ENCODE peak calls at places on chromosomes 13 and 19, in nine cellular contexts. One of them, this sample, is unnamed.

GRCh38 chr13:44719857-44720671 is 143.9 kb upstream of the TSC22D1 start:
- DNase-seq in dorsolateral prefrontal cortex: no peak
- DNase-seq in stimulated activated CD4-positive, alpha-beta T cell treated with anti-CD3 and anti-CD28 coated beads, TNF-alpha, amount 100 ng/mL, for 48 hours: no peak
- DNase-seq in gastrocnemius medialis: no peak
- DNase-seq in AG09309: peak; percentile 71
- DNase-seq in T-cell: no peak
- DNase-seq in smooth muscle cell of the brain vasculature: no peak
- DNase-seq in hypothalamus: no peak
- DNase-seq in DMS153: no peak
- DNase-seq in this sample: no peak

GRCh38 chr13:40502236-40502635 is 164.2 kb downstream of the FOXO1 start:
- DNase-seq in hypothalamus: no peak
- DNase-seq in stimulated activated CD4-positive, alpha-beta T cell treated with anti-CD3 and anti-CD28 coated beads, TNF-alpha, amount 100 ng/mL, for 48 hours: no peak
- DNase-seq in smooth muscle cell of the brain vasculature: no peak
- DNase-seq in T-cell: no peak
- DNase-seq in dorsolateral prefrontal cortex: no peak
- DNase-seq in AG09309: no peak
- DNase-seq in gastrocnemius medialis: no peak
- DNase-seq in DMS153: no peak
- DNase-seq in this sample: no peak

GRCh38 chr13:69423844-69424243 is 683.8 kb upstream of the ATXN8OS start:
- DNase-seq in stimulated activated CD4-positive, alpha-beta T cell treated with anti-CD3 and anti-CD28 coated beads, TNF-alpha, amount 100 ng/mL, for 48 hours: no peak
- DNase-seq in smooth muscle cell of the brain vasculature: no peak
- DNase-seq in gastrocnemius medialis: no peak
- DNase-seq in AG09309: no peak
- DNase-seq in hypothalamus: no peak
- DNase-seq in T-cell: no peak
- DNase-seq in dorsolateral prefrontal cortex: no peak
- DNase-seq in DMS153: peak; percentile 7
- DNase-seq in this sample: no peak

GRCh38 chr13:106570354-106570822 is 2.5 kb upstream of the ARGLU1 start:
- DNase-seq in AG09309: no peak
- DNase-seq in DMS153: no peak
- DNase-seq in gastrocnemius medialis: peak; percentile 40
- DNase-seq in stimulated activated CD4-positive, alpha-beta T cell treated with anti-CD3 and anti-CD28 coated beads, TNF-alpha, amount 100 ng/mL, for 48 hours: peak; percentile 56
- DNase-seq in dorsolateral prefrontal cortex: no peak
- DNase-seq in T-cell: peak; percentile 72
- DNase-seq in hypothalamus: peak; percentile 12
- DNase-seq in smooth muscle cell of the brain vasculature: no peak
- DNase-seq in this sample: no peak

GRCh38 chr19:16591803-16592556 is 19.8 kb upstream of the SLC35E1 start:
- DNase-seq in gastrocnemius medialis: no peak
- DNase-seq in DMS153: no peak
- DNase-seq in stimulated activated CD4-positive, alpha-beta T cell treated with anti-CD3 and anti-CD28 coated beads, TNF-alpha, amount 100 ng/mL, for 48 hours: no peak
- DNase-seq in hypothalamus: no peak
- DNase-seq in T-cell: no peak
- DNase-seq in AG09309: no peak
- DNase-seq in dorsolateral prefrontal cortex: no peak
- DNase-seq in smooth muscle cell of the brain vasculature: no peak
- DNase-seq in this sample: no peak

GRCh38 chr13:62846302-62846701 is 1430.7 kb upstream of the PCDH20 start:
- DNase-seq in DMS153: no peak
- DNase-seq in dorsolateral prefrontal cortex: no peak
- DNase-seq in stimulated activated CD4-positive, alpha-beta T cell treated with anti-CD3 and anti-CD28 coated beads, TNF-alpha, amount 100 ng/mL, for 48 hours: no peak
- DNase-seq in smooth muscle cell of the brain vasculature: no peak
- DNase-seq in gastrocnemius medialis: no peak
- DNase-seq in hypothalamus: no peak
- DNase-seq in T-cell: no peak
- DNase-seq in AG09309: no peak
- DNase-seq in this sample: no peak

GRCh38 chr13:90047600-90047999 is 1299.9 kb upstream of the MIR17HG start:
- DNase-seq in T-cell: no peak
- DNase-seq in gastrocnemius medialis: no peak
- DNase-seq in stimulated activated CD4-positive, alpha-beta T cell treated with anti-CD3 and anti-CD28 coated beads, TNF-alpha, amount 100 ng/mL, for 48 hours: no peak
- DNase-seq in smooth muscle cell of the brain vasculature: no peak
- DNase-seq in DMS153: no peak
- DNase-seq in AG09309: no peak
- DNase-seq in hypothalamus: no peak
- DNase-seq in dorsolateral prefrontal cortex: no peak
- DNase-seq in this sample: no peak

GRCh38 chr19:19579533-19580361 is 38.7 kb downstream of the PBX4 start:
- DNase-seq in T-cell: no peak
- DNase-seq in smooth muscle cell of the brain vasculature: no peak
- DNase-seq in dorsolateral prefrontal cortex: no peak
- DNase-seq in gastrocnemius medialis: no peak
- DNase-seq in hypothalamus: no peak
- DNase-seq in AG09309: no peak
- DNase-seq in DMS153: no peak
- DNase-seq in stimulated activated CD4-positive, alpha-beta T cell treated with anti-CD3 and anti-CD28 coated beads, TNF-alpha, amount 100 ng/mL, for 48 hours: no peak
- DNase-seq in this sample: no peak

GRCh38 chr19:35498220-35498619 is 8.0 kb upstream of the KRTDAP start:
- DNase-seq in hypothalamus: no peak
- DNase-seq in DMS153: no peak
- DNase-seq in AG09309: no peak
- DNase-seq in dorsolateral prefrontal cortex: no peak
- DNase-seq in stimulated activated CD4-positive, alpha-beta T cell treated with anti-CD3 and anti-CD28 coated beads, TNF-alpha, amount 100 ng/mL, for 48 hours: no peak
- DNase-seq in T-cell: no peak
- DNase-seq in smooth muscle cell of the brain vasculature: no peak
- DNase-seq in gastrocnemius medialis: no peak
- DNase-seq in this sample: no peak

GRCh38 chr19:54179921-54180452 is 7.0 kb upstream of the TMC4 start:
- DNase-seq in DMS153: peak; percentile 95
- DNase-seq in gastrocnemius medialis: no peak
- DNase-seq in smooth muscle cell of the brain vasculature: no peak
- DNase-seq in AG09309: no peak
- DNase-seq in stimulated activated CD4-positive, alpha-beta T cell treated with anti-CD3 and anti-CD28 coated beads, TNF-alpha, amount 100 ng/mL, for 48 hours: no peak
- DNase-seq in hypothalamus: peak; percentile 39
- DNase-seq in dorsolateral prefrontal cortex: no peak
- DNase-seq in T-cell: no peak
- DNase-seq in this sample: peak; percentile 62

GRCh38 chr19:54310543-54310942 is 2.4 kb downstream of the LILRA5 start:
- DNase-seq in T-cell: no peak
- DNase-seq in DMS153: no peak
- DNase-seq in smooth muscle cell of the brain vasculature: no peak
- DNase-seq in dorsolateral prefrontal cortex: no peak
- DNase-seq in hypothalamus: no peak
- DNase-seq in stimulated activated CD4-positive, alpha-beta T cell treated with anti-CD3 and anti-CD28 coated beads, TNF-alpha, amount 100 ng/mL, for 48 hours: no peak
- DNase-seq in gastrocnemius medialis: no peak
- DNase-seq in AG09309: no peak
- DNase-seq in this sample: no peak

GRCh38 chr19:34493038-34493648 is 11.6 kb downstream of the WTIP start:
- DNase-seq in dorsolateral prefrontal cortex: no peak
- DNase-seq in smooth muscle cell of the brain vasculature: no peak
- DNase-seq in hypothalamus: no peak
- DNase-seq in stimulated activated CD4-positive, alpha-beta T cell treated with anti-CD3 and anti-CD28 coated beads, TNF-alpha, amount 100 ng/mL, for 48 hours: no peak
- DNase-seq in T-cell: no peak
- DNase-seq in DMS153: no peak
- DNase-seq in AG09309: no peak
- DNase-seq in gastrocnemius medialis: no peak
- DNase-seq in this sample: no peak

GRCh38 chr19:41226053-41226873 is 7.2 kb downstream of the AXL start:
- DNase-seq in dorsolateral prefrontal cortex: no peak
- DNase-seq in smooth muscle cell of the brain vasculature: no peak
- DNase-seq in AG09309: peak; percentile 67
- DNase-seq in hypothalamus: peak; percentile 45
- DNase-seq in stimulated activated CD4-positive, alpha-beta T cell treated with anti-CD3 and anti-CD28 coated beads, TNF-alpha, amount 100 ng/mL, for 48 hours: no peak
- DNase-seq in DMS153: no peak
- DNase-seq in T-cell: peak; percentile 41
- DNase-seq in gastrocnemius medialis: peak; percentile 52
- DNase-seq in this sample: peak; percentile 33

GRCh38 chr13:44899967-44900366 is 89.3 kb downstream of the NUFIP1 start:
- DNase-seq in gastrocnemius medialis: no peak
- DNase-seq in AG09309: no peak
- DNase-seq in dorsolateral prefrontal cortex: no peak
- DNase-seq in stimulated activated CD4-positive, alpha-beta T cell treated with anti-CD3 and anti-CD28 coated beads, TNF-alpha, amount 100 ng/mL, for 48 hours: no peak
- DNase-seq in smooth muscle cell of the brain vasculature: no peak
- DNase-seq in hypothalamus: no peak
- DNase-seq in DMS153: peak; percentile 86
- DNase-seq in T-cell: no peak
- DNase-seq in this sample: no peak

GRCh38 chr13:75372517-75372916 is 109.5 kb downstream of the TBC1D4 start:
- DNase-seq in dorsolateral prefrontal cortex: no peak
- DNase-seq in stimulated activated CD4-positive, alpha-beta T cell treated with anti-CD3 and anti-CD28 coated beads, TNF-alpha, amount 100 ng/mL, for 48 hours: no peak
- DNase-seq in T-cell: no peak
- DNase-seq in gastrocnemius medialis: no peak
- DNase-seq in DMS153: no peak
- DNase-seq in AG09309: no peak
- DNase-seq in smooth muscle cell of the brain vasculature: peak; percentile 31
- DNase-seq in hypothalamus: no peak
- DNase-seq in this sample: no peak

GRCh38 chr13:59906413-59907027 is 257.2 kb downstream of the DIAPH3 start:
- DNase-seq in hypothalamus: no peak
- DNase-seq in stimulated activated CD4-positive, alpha-beta T cell treated with anti-CD3 and anti-CD28 coated beads, TNF-alpha, amount 100 ng/mL, for 48 hours: no peak
- DNase-seq in AG09309: peak; percentile 13
- DNase-seq in dorsolateral prefrontal cortex: no peak
- DNase-seq in smooth muscle cell of the brain vasculature: peak; percentile 24
- DNase-seq in DMS153: no peak
- DNase-seq in gastrocnemius medialis: no peak
- DNase-seq in T-cell: no peak
- DNase-seq in this sample: no peak

GRCh38 chr19:50003810-50004419 is 21.3 kb downstream of the VRK3 start:
- DNase-seq in dorsolateral prefrontal cortex: no peak
- DNase-seq in AG09309: peak; percentile 92
- DNase-seq in smooth muscle cell of the brain vasculature: peak; percentile 56
- DNase-seq in gastrocnemius medialis: peak; percentile 85
- DNase-seq in stimulated activated CD4-positive, alpha-beta T cell treated with anti-CD3 and anti-CD28 coated beads, TNF-alpha, amount 100 ng/mL, for 48 hours: no peak
- DNase-seq in DMS153: no peak
- DNase-seq in T-cell: no peak
- DNase-seq in hypothalamus: no peak
- DNase-seq in this sample: no peak

GRCh38 chr19:53147645-53148044 is 11.2 kb downstream of the ZNF347 start:
- DNase-seq in T-cell: no peak
- DNase-seq in dorsolateral prefrontal cortex: no peak
- DNase-seq in gastrocnemius medialis: no peak
- DNase-seq in hypothalamus: no peak
- DNase-seq in stimulated activated CD4-positive, alpha-beta T cell treated with anti-CD3 and anti-CD28 coated beads, TNF-alpha, amount 100 ng/mL, for 48 hours: no peak
- DNase-seq in AG09309: no peak
- DNase-seq in smooth muscle cell of the brain vasculature: no peak
- DNase-seq in DMS153: no peak
- DNase-seq in this sample: no peak

This sample was measured in substantia nigra.